ENCODE peak calls at places on chromosomes 11 and 22, in eight cellular contexts. B, V, I, Y, N, P, J and A are unnamed samples.
A peak's percentile ranks its signal among the peaks of the same experiment; 100 is the strongest.

GRCh38 chr22:49208768-49209252 is 618.9 kb downstream of the BRD1 start:
- DNase-seq in N (no peak), I (no peak), B (no peak), P (no peak), V (no peak), Y (no peak), J (peak; percentile 1), A (peak; percentile 13)

GRCh38 chr11:130999992-131000770 is 83.9 kb upstream of the SNX19 start:
- DNase-seq in V (no peak), P (peak; percentile 97), Y (no peak), B (no peak), N (no peak), I (no peak), J (no peak), A (no peak)

GRCh38 chr11:78789365-78789764 is 214.7 kb upstream of the NARS2 start:
- DNase-seq in I (peak; percentile 22), B (no peak), P (no peak), Y (no peak), J (no peak), N (no peak), V (no peak), A (no peak)

GRCh38 chr22:40419718-40420117 is 49.3 kb downstream of the SGSM3 start:
- DNase-seq in I (no peak), J (peak; percentile 3), V (no peak), N (no peak), Y (no peak), P (no peak), B (no peak), A (no peak)

GRCh38 chr11:74696932-74697687 is 34.1 kb downstream of the CHRDL2 start:
- DNase-seq in B (peak; percentile 44), J (peak; percentile 83), I (peak; percentile 87), P (peak; percentile 90), N (peak; percentile 93), Y (peak; percentile 70), V (no peak), A (peak; percentile 80)

GRCh38 chr11:112961751-112962747 is 829 bp downstream of the NCAM1 start:
- DNase-seq in P (peak; percentile 7), N (peak; percentile 46), Y (no peak), B (no peak), V (no peak), J (peak; percentile 24), I (peak; percentile 11), A (no peak)

GRCh38 chr11:10409207-10409661 is 45.8 kb upstream of the AMPD3 start:
- DNase-seq in V (no peak), J (no peak), P (no peak), I (no peak), Y (peak; percentile 94), B (no peak), N (no peak), A (no peak)

GRCh38 chr11:73269353-73270088 is 2.6 kb upstream of the P2RY6 start:
- DNase-seq in I (no peak), N (no peak), B (no peak), V (no peak), P (no peak), J (no peak), Y (peak; percentile 7), A (no peak)

GRCh38 chr11:61138940-61139339 is 22.3 kb downstream of the VPS37C start:
- DNase-seq in N (peak; percentile 36), Y (no peak), B (no peak), P (peak; percentile 51), I (no peak), J (no peak), V (no peak), A (no peak)

GRCh38 chr11:16785520-16786128 is 47.2 kb downstream of the C11orf58 start:
- DNase-seq in J (peak; percentile 61), V (peak; percentile 36), N (peak; percentile 73), P (peak; percentile 80), Y (peak; percentile 56), B (peak; percentile 40), I (peak; percentile 74), A (peak; percentile 77)

GRCh38 chr11:106281455-106282173 is 204.2 kb downstream of the AASDHPPT start:
- DNase-seq in B (no peak), I (no peak), V (no peak), N (no peak), P (peak; percentile 51), Y (no peak), J (no peak), A (no peak)

GRCh38 chr11:126766425-126766824 is 234.1 kb downstream of the KIRREL3 start:
- DNase-seq in I (no peak), J (no peak), B (no peak), V (no peak), Y (no peak), N (no peak), P (no peak), A (no peak)

GRCh38 chr11:114243461-114244372 is 52.5 kb upstream of the NNMT start:
- DNase-seq in I (no peak), Y (peak; percentile 73), V (no peak), J (peak; percentile 67), N (no peak), P (peak; percentile 62), B (no peak), A (no peak)

GRCh38 chr11:114228401-114229061 is 67.7 kb upstream of the NNMT start:
- DNase-seq in Y (no peak), I (no peak), N (no peak), B (no peak), P (no peak), V (no peak), J (no peak), A (no peak)

GRCh38 chr11:101848262-101848661 is 66.5 kb upstream of the CEP126 start:
- DNase-seq in I (no peak), B (no peak), P (peak; percentile 65), Y (no peak), V (no peak), N (no peak), J (no peak), A (no peak)

GRCh38 chr11:13923716-13924650 is 38.5 kb upstream of the SPON1 start:
- DNase-seq in B (no peak), V (peak; percentile 52), N (no peak), I (no peak), J (no peak), Y (no peak), P (no peak), A (no peak)

GRCh38 chr11:45658292-45658991 is 7.0 kb downstream of the CHST1 start:
- DNase-seq in P (peak; percentile 48), B (no peak), N (peak; percentile 85), J (peak; percentile 85), I (peak; percentile 44), V (no peak), Y (peak; percentile 45), A (peak; percentile 77)

GRCh38 chr22:17753401-17753989 is 20.8 kb downstream of the BID start:
- DNase-seq in B (no peak), N (no peak), V (no peak), Y (no peak), J (no peak), P (peak; percentile 58), I (no peak), A (no peak)

GRCh38 chr11:34302046-34302921 is 55.5 kb downstream of the ABTB2 start:
- DNase-seq in B (no peak), J (no peak), Y (no peak), I (no peak), N (no peak), V (no peak), P (peak; percentile 92), A (no peak)

GRCh38 chr11:17907046-17907445 is 105.8 kb downstream of the SERGEF start:
- DNase-seq in Y (no peak), I (no peak), N (no peak), J (no peak), V (no peak), P (no peak), B (no peak), A (no peak)

GRCh38 chr11:94738746-94739145 is 29.4 kb upstream of the AMOTL1 start:
- DNase-seq in I (no peak), B (no peak), P (no peak), Y (no peak), J (no peak), V (no peak), N (no peak), A (no peak)

DNA sequence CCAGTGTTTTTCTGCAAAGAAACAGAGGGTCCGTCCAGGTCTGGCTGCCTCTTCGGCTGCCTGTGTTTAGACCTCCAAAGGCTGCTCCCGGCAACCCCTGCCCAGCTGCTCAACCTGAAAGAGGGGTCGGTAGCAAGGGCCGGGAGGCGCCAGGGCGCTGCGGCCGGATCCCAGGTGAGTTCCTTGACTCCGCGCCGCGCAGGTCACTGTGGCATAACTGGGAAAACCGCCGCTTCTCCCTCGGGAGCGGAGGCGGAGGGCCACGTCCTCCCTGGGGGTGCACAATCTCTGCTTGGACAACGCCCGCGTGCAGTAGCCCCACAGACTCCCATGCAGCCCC is 1.0 kb upstream of the BRSK2 start:
- DNase-seq in V (no peak), N (no peak), Y (no peak), I (no peak), J (no peak), B (no peak), P (no peak), A (no peak)
- H3K4me3 ChIP-seq in V (no peak overlapping the region), N (no peak overlapping the region), Y (peak overlapping the region; percentile 46), I (no peak overlapping the region), J (peak overlapping the region; percentile 76), B (peak overlapping the region; percentile 57), P (no peak overlapping the region), A (peak overlapping the region; percentile 43)

GRCh38 chr11:1277936-1278512 is 31.4 kb downstream of the TOLLIP start:
- DNase-seq in Y (no peak), B (no peak), V (no peak), I (no peak), P (no peak), J (no peak), N (no peak), A (no peak)
- H3K36me3 ChIP-seq in Y (no peaks in the 10 kb centered on the region), B (peaks cover 90% of the 10 kb centered on the region), V (peaks cover 7% of the 10 kb centered on the region), I (peaks cover 23% of the 10 kb centered on the region), P (peaks cover 18% of the 10 kb centered on the region), J (peaks cover 65% of the 10 kb centered on the region), N (no peaks in the 10 kb centered on the region), A (peaks cover 88% of the 10 kb centered on the region)

GRCh38 chr11:86390499-86390898 is 15.8 kb downstream of the CCDC81 start:
- DNase-seq in V (no peak), Y (no peak), J (no peak), N (no peak), B (no peak), P (no peak), I (no peak), A (no peak)
- H3K27ac ChIP-seq in V (no peak overlapping the region), Y (no peak overlapping the region), J (no peak overlapping the region), N (no peak overlapping the region), B (no peak overlapping the region), P (no peak overlapping the region), I (no peak overlapping the region), A (no peak overlapping the region)

GRCh38 chr11:12113294-12113693 is 2.9 kb downstream of the MICAL2 start:
- DNase-seq in V (no peak), B (no peak), I (no peak), J (no peak), P (no peak), N (peak; percentile 41), Y (no peak), A (no peak)

GRCh38 chr11:12112731-12113130 is 2.3 kb downstream of the MICAL2 start:
- DNase-seq in J (no peak), I (no peak), B (no peak), P (no peak), V (no peak), Y (no peak), N (peak; percentile 8), A (no peak)

GRCh38 chr11:12110714-12111481 is 508 bp downstream of the MICAL2 start:
- DNase-seq in B (no peak), P (no peak), N (peak; percentile 68), I (peak; percentile 45), J (peak; percentile 43), V (peak; percentile 19), Y (no peak), A (no peak)

GRCh38 chr11:12111482-12112149 is 1.2 kb downstream of the MICAL2 start:
- DNase-seq in V (no peak), N (peak; percentile 65), I (no peak), P (no peak), B (no peak), J (no peak), Y (no peak), A (peak; percentile 41)

GRCh38 chr11:12112150-12112520 is 1.7 kb downstream of the MICAL2 start:
- DNase-seq in Y (no peak), B (no peak), V (no peak), J (no peak), N (peak; percentile 25), I (no peak), P (no peak), A (no peak)
- H3K4me3 ChIP-seq in Y (peak overlapping the region; percentile 77), B (peak overlapping the region; percentile 59), V (no peak overlapping the region), J (peak overlapping the region; percentile 97), N (peak overlapping the region; percentile 63), I (no peak overlapping the region), P (peak overlapping the region; percentile 88), A (peak overlapping the region; percentile 95)